ENCODE peak calls at places on chromosomes 7 and 10, in nine cellular contexts. Z is BJ; Y is cardiac muscle cell; U is CD4-positive, CD25-positive, alpha-beta regulatory T cell; E is CD8-positive, alpha-beta T cell; A is sigmoid colon; N is left ventricle myocardium inferior; H is effector memory CD4-positive, alpha-beta T cell; F is uterus. R is an unnamed sample.

GRCh38 chr10:124911124-124912051 is 30.5 kb upstream of the ZRANB1 start:
- DNase-seq in Y (no peak), F (no peak), Z (no peak), N (no peak), H (no peak), A (no peak), E (no peak), U (no peak), R (no peak)

GRCh38 chr7:137961200-137962177 is 40.4 kb downstream of the CREB3L2 start:
- DNase-seq in F (no peak), H (no peak), Y (no peak), N (no peak), A (no peak), U (no peak), E (no peak), Z (no peak), R (no peak)

GRCh38 chr7:16785316-16785715 is 19.5 kb downstream of the AGR2 start:
- DNase-seq in Z (no peak), U (no peak), E (no peak), N (no peak), A (no peak), H (no peak), Y (no peak), F (no peak), R (no peak)

GRCh38 chr7:76343294-76343930 is 15.4 kb downstream of the YWHAG start:
- DNase-seq in U (no peak), E (no peak), Z (no peak), A (peak; percentile 5), F (no peak), Y (no peak), N (no peak), H (no peak), R (no peak)

GRCh38 chr10:113037222-113037621 is 87.2 kb downstream of the TCF7L2 start:
- DNase-seq in E (no peak), N (no peak), Y (no peak), A (peak; percentile 7), H (no peak), F (no peak), U (no peak), Z (no peak), R (no peak)

GRCh38 chr7:25239888-25240287 is 11.6 kb upstream of the NPVF start:
- DNase-seq in N (no peak), A (no peak), Z (no peak), U (no peak), F (no peak), E (no peak), Y (no peak), H (no peak), R (no peak)

GRCh38 chr10:127989481-127989964 is 82.6 kb downstream of the PTPRE start:
- DNase-seq in Y (no peak), N (no peak), H (no peak), E (no peak), Z (no peak), A (peak; percentile 61), F (no peak), U (no peak), R (no peak)

GRCh38 chr7:19024261-19024660 is 93.2 kb downstream of the TWIST1 start:
- DNase-seq in H (no peak), E (no peak), N (no peak), F (no peak), A (no peak), Z (peak; percentile 56), U (no peak), Y (no peak), R (no peak)

GRCh38 chr10:123759496-123760070 is 93.4 kb downstream of the GPR26 start:
- DNase-seq in U (no peak), E (no peak), N (no peak), H (no peak), Z (no peak), Y (peak; percentile 30), F (no peak), A (no peak), R (no peak)

GRCh38 chr7:50733552-50733951 is 49.1 kb downstream of the GRB10 start:
- DNase-seq in N (no peak), Y (no peak), E (no peak), A (no peak), Z (no peak), U (no peak), F (no peak), H (no peak), R (no peak)

GRCh38 chr10:106038246-106038645 is 1126.3 kb downstream of the SORCS1 start:
- DNase-seq in E (no peak), N (no peak), U (no peak), A (no peak), Y (no peak), Z (no peak), F (no peak), H (no peak), R (no peak)

GRCh38 chr10:91800192-91800591 is 2.0 kb downstream of the TNKS2 start:
- DNase-seq in H (no peak), Z (no peak), A (no peak), F (no peak), U (no peak), N (no peak), E (no peak), Y (no peak), R (no peak)
- H3K4me3 ChIP-seq in H (peak overlapping the region; percentile 62), Z (peak overlapping the region; percentile 96), A (peak overlapping the region; percentile 97), F (no peak overlapping the region), U (peak overlapping the region; percentile 94), N (peak overlapping the region; percentile 81), E (peak overlapping the region; percentile 85), Y (peak overlapping the region; percentile 94), R (peak overlapping the region; percentile 91)

DNA sequence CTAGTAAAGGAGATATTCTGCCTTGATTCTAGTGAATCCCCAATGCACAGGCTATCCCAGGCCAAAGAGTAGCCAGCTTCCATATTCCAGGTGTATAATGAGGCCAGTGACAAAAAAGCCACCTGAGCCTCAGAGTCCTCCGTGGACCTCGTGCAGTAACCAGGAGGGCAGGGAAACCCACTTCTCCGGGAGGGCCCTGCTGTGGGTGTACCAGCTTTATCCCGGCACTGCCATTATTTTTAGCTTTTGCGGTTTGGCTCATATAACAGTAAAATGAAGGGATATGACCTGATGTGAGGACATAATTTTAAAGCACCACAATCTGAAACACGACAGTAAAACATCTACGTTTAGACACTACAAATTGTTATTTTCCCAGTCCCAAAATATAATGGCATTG is 109.0 kb downstream of the SVIL start:
- DNase-seq in E (no peak), Y (no peak), Z (no peak), N (no peak), U (no peak), F (no peak), H (no peak), A (no peak), R (no peak)
- H3K36me3 ChIP-seq in E (peaks cover 8% of the 10 kb centered on the region), Y (peaks cover 91% of the 10 kb centered on the region), Z (no peaks in the 10 kb centered on the region), N (peaks cover 81% of the 10 kb centered on the region), U (peaks cover 13% of the 10 kb centered on the region), F (no peaks in the 10 kb centered on the region), H (peaks cover 42% of the 10 kb centered on the region), A (peaks cover 100% of the 10 kb centered on the region), R (no peaks in the 10 kb centered on the region)

DNA sequence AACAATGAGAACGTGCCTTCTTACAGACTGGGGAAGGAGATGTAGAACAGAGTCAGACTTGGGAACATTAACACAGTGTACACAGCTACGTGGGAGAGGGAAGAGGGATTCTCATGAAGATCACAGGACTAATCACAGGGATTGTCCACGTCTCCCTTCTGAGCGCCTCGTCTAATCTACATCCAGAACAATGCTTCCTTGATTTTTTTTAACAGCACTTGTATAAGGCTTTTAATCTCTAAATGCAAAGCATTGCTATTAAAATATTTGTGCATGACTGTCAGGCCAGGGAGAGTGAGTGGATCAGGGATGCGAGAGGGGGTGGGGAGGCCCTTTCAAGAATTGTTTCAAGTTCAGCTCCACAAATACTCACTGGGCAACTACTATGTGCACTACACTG is 62.7 kb downstream of the MET start:
- DNase-seq in N (no peak), H (no peak), Z (no peak), F (no peak), Y (no peak), E (no peak), A (no peak), U (no peak), R (no peak)
- H3K4me3 ChIP-seq in N (no peak overlapping the region), H (no peak overlapping the region), Z (no peak overlapping the region), F (no peak overlapping the region), Y (no peak overlapping the region), E (no peak overlapping the region), A (no peak overlapping the region), U (no peak overlapping the region), R (no peak overlapping the region)

GRCh38 chr10:12208460-12208859 is 12.5 kb downstream of the CDC123 start:
- DNase-seq in Y (no peak), A (no peak), E (no peak), U (no peak), F (no peak), H (no peak), Z (no peak), N (no peak), R (no peak)

GRCh38 chr10:12205082-12205481 is 9.1 kb downstream of the CDC123 start:
- DNase-seq in U (no peak), Y (no peak), A (no peak), F (no peak), E (no peak), H (no peak), N (no peak), Z (no peak), R (no peak)

GRCh38 chr10:12212454-12212853 is 16.5 kb downstream of the CDC123 start:
- DNase-seq in Z (no peak), H (no peak), E (no peak), F (no peak), Y (no peak), U (no peak), N (no peak), A (no peak), R (no peak)

GRCh38 chr10:12202230-12202629 is 6.2 kb downstream of the CDC123 start:
- DNase-seq in A (no peak), E (no peak), Y (no peak), Z (no peak), H (no peak), N (no peak), U (no peak), F (no peak), R (no peak)

DNA sequence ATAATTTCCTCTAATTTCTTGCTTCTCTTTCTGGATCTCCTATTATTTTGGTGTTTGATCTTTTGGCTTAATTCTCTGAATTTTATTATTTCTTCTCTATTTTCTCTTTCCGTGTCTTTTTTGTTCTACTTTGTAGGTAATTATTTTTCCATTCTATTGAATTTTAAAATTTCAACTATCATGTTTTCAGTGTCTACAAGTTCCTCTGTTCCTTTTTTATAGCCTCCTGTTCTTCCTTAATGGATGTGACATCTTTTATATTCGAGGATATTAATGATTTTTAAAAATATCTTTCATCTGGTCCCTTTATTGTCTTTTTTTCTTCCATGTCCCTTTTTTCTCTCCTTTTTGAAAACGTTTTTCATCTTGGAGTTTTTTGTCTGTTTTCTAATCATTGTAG is 11.1 kb downstream of the CDC123 start:
- DNase-seq in Z (no peak), F (no peak), N (no peak), E (no peak), A (no peak), U (no peak), Y (no peak), H (no peak), R (no peak)
- H3K36me3 ChIP-seq in Z (peaks cover 10% of the 10 kb centered on the region), F (no peaks in the 10 kb centered on the region), N (peaks cover 72% of the 10 kb centered on the region), E (peaks cover 13% of the 10 kb centered on the region), A (peaks cover 63% of the 10 kb centered on the region), U (peaks cover 75% of the 10 kb centered on the region), Y (peaks cover 28% of the 10 kb centered on the region), H (peaks cover 18% of the 10 kb centered on the region), R (peaks cover 82% of the 10 kb centered on the region)

GRCh38 chr7:101923276-101923985 is 106.0 kb downstream of the CUX1 start:
- DNase-seq in N (no peak), F (peak; percentile 69), H (no peak), E (no peak), Z (peak; percentile 30), A (peak; percentile 65), Y (no peak), U (no peak), R (no peak)
- H3K4me3 ChIP-seq in N (no peak overlapping the region), F (no peak overlapping the region), H (no peak overlapping the region), E (no peak overlapping the region), Z (no peak overlapping the region), A (no peak overlapping the region), Y (no peak overlapping the region), U (no peak overlapping the region), R (no peak overlapping the region)

GRCh38 chr10:109886788-109887155 is 36.5 kb downstream of the XPNPEP1 start:
- DNase-seq in E (no peak), N (no peak), U (no peak), A (no peak), Z (no peak), F (no peak), H (no peak), Y (no peak), R (no peak)
- H3K36me3 ChIP-seq in E (peaks cover 31% of the 10 kb centered on the region), N (peaks cover 45% of the 10 kb centered on the region), U (peaks cover 54% of the 10 kb centered on the region), A (peaks cover 43% of the 10 kb centered on the region), Z (peaks cover 25% of the 10 kb centered on the region), F (no peaks in the 10 kb centered on the region), H (peaks cover 65% of the 10 kb centered on the region), Y (peaks cover 12% of the 10 kb centered on the region), R (peaks cover 37% of the 10 kb centered on the region)

R was measured in MG63.